ENCODE peak calls at places on chromosomes 3 and 15, in nine cellular contexts. S is CD8-positive, alpha-beta T cell; L is hypothalamus; V is stimulated activated CD4-positive, alpha-beta T cell treated with anti-CD3 and anti-CD28 coated beads, TNF-alpha, amount 100 ng/mL, for 24 hours; Y is D341Med; K is AML-193; M is substantia nigra; E is B cell; F is prostate gland. B is an unnamed sample.

GRCh38 chr3:61570813-61571212 is 9.4 kb downstream of the PTPRG start:
- DNase-seq in K (no peak), S (no peak), V (no peak), Y (no peak), L (no peak), F (no peak), E (no peak), M (no peak), B (no peak)

GRCh38 chr3:113560845-113561623 is 28.7 kb downstream of the SIDT1 start:
- DNase-seq in K (peak), E (no peak), F (no peak), Y (no peak), L (no peak), V (no peak), M (no peak), S (no peak), B (no peak)

GRCh38 chr3:156148946-156149348 is 28.6 kb downstream of the KCNAB1 start:
- DNase-seq in L (no peak), S (no peak), F (no peak), K (peak), Y (no peak), V (no peak), E (no peak), M (no peak), B (no peak)

GRCh38 chr3:11282250-11283125 is 10.3 kb downstream of the ATG7 start:
- DNase-seq in E (no peak), Y (no peak), F (no peak), M (peak), S (no peak), L (peak), V (no peak), K (no peak), B (peak)

GRCh38 chr3:119562307-119562961 is 3.0 kb upstream of the CD80 start:
- DNase-seq in Y (no peak), F (no peak), L (no peak), K (peak), M (no peak), S (peak), V (no peak), E (peak), B (no peak)

GRCh38 chr15:64905119-64905831 is 6.4 kb upstream of the ANKDD1A start:
- DNase-seq in E (peak), L (peak), Y (peak), M (peak), V (peak), K (peak), S (peak), F (peak), B (peak)

GRCh38 chr3:187629711-187630110 is 40.5 kb downstream of the SST start:
- DNase-seq in S (no peak), K (no peak), M (no peak), E (no peak), Y (no peak), F (no peak), V (no peak), L (no peak), B (no peak)

GRCh38 chr3:110624571-110624970 is 447.0 kb upstream of the NECTIN3 start:
- DNase-seq in K (no peak), F (no peak), L (no peak), Y (no peak), V (no peak), E (no peak), S (no peak), M (no peak), B (no peak)

GRCh38 chr15:34644061-34644460 is 60.6 kb upstream of the GOLGA8B start:
- DNase-seq in K (no peak), S (no peak), V (no peak), M (no peak), E (no peak), L (no peak), Y (no peak), F (no peak), B (no peak)

GRCh38 chr3:177835008-177835407 is 637.7 kb upstream of the TBL1XR1 start:
- DNase-seq in Y (no peak), L (no peak), S (no peak), M (no peak), V (no peak), E (no peak), K (peak), F (no peak), B (no peak)

GRCh38 chr3:23981955-23982354 is 36.9 kb downstream of the NR1D2 start:
- DNase-seq in V (no peak), M (no peak), Y (no peak), L (no peak), S (no peak), K (no peak), F (no peak), E (no peak), B (no peak)

GRCh38 chr3:187012609-187013051 is 82.3 kb downstream of the ST6GAL1 start:
- DNase-seq in K (no peak), M (no peak), V (peak), Y (no peak), L (no peak), E (peak), F (no peak), S (peak), B (no peak)

GRCh38 chr15:96600350-96600749 is 269.9 kb downstream of the NR2F2 start:
- DNase-seq in M (no peak), L (no peak), Y (no peak), E (no peak), F (no peak), V (no peak), S (no peak), K (no peak), B (no peak)

GRCh38 chr3:111690242-111690641 is 95.1 kb upstream of the ZBED2 start:
- DNase-seq in Y (no peak), V (no peak), M (no peak), K (no peak), E (no peak), L (no peak), F (no peak), S (no peak), B (no peak)

GRCh38 chr3:181052256-181052655 is 62.7 kb upstream of the DNAJC19 start:
- DNase-seq in S (no peak), M (no peak), K (no peak), V (no peak), Y (no peak), F (no peak), E (no peak), L (no peak), B (no peak)

GRCh38 chr15:63234479-63234878 is 42.9 kb upstream of the APH1B start:
- DNase-seq in K (no peak), E (no peak), V (no peak), L (no peak), Y (no peak), F (peak), M (no peak), S (no peak), B (peak)

GRCh38 chr15:25933456-25934158 is 70.5 kb upstream of the ATP10A start:
- DNase-seq in L (peak), M (no peak), V (peak), S (peak), K (peak), F (peak), E (peak), Y (peak), B (peak)

GRCh38 chr15:66751579-66751978 is 49.5 kb downstream of the SMAD6 start:
- DNase-seq in K (no peak), L (no peak), S (no peak), F (peak), E (no peak), M (no peak), Y (no peak), V (no peak), B (no peak)

GRCh38 chr3:60512506-60512905 is 738.7 kb downstream of the FHIT start:
- DNase-seq in L (no peak), S (no peak), V (no peak), F (no peak), E (no peak), Y (no peak), M (no peak), K (no peak), B (no peak)

GRCh38 chr3:36524560-36524959 is 144.3 kb downstream of the STAC start:
- DNase-seq in E (no peak), V (no peak), L (no peak), Y (no peak), S (no peak), M (no peak), F (no peak), K (no peak), B (no peak)

GRCh38 chr3:16203671-16204629 is 29.5 kb downstream of the GALNT15 start:
- DNase-seq in Y (no peak), M (no peak), L (peak), K (no peak), S (no peak), V (no peak), F (no peak), E (no peak), B (no peak)

GRCh38 chr3:43786953-43787305 is 96.2 kb downstream of the ABHD5 start:
- DNase-seq in Y (no peak), E (no peak), L (no peak), F (no peak), S (no peak), V (no peak), M (no peak), K (no peak), B (no peak)

GRCh38 chr15:63628123-63628822 is 31.1 kb downstream of the FBXL22 start:
- DNase-seq in M (no peak), L (peak), Y (no peak), K (no peak), F (no peak), S (no peak), E (no peak), V (no peak), B (peak)

GRCh38 chr3:10766049-10766705 is 49.9 kb upstream of the SLC6A11 start:
- DNase-seq in Y (no peak), F (no peak), S (no peak), K (no peak), M (no peak), E (no peak), V (no peak), L (no peak), B (no peak)

GRCh38 chr3:24433838-24434591 is 60.6 kb downstream of the THRB start:
- DNase-seq in S (no peak), V (no peak), F (no peak), Y (no peak), K (no peak), M (no peak), L (no peak), E (no peak), B (no peak)

GRCh38 chr3:182671942-182672341 is 121.4 kb upstream of the ATP11B start:
- DNase-seq in K (no peak), L (peak), Y (no peak), V (no peak), F (no peak), M (peak), S (no peak), E (no peak), B (peak)

GRCh38 chr15:73959012-73959581 is 32.8 kb downstream of the LOXL1 start:
- DNase-seq in S (no peak), E (peak), F (no peak), M (no peak), L (no peak), K (peak), V (no peak), Y (no peak), B (no peak)

B was measured in hippocampal formation.